ENCODE peak calls at places on chromosomes 5 and 9, in six cellular contexts. K, R, E, O, X and N are unnamed samples.

GRCh38 chr5:175878544-175879438 is 7.4 kb downstream of the CPLX2 start:
- DNase-seq in K (peak), R (no peak), O (no peak), X (no peak), E (no peak), N (peak)

GRCh38 chr9:127927457-127928231 is 2.9 kb downstream of the PIP5KL1 start:
- DNase-seq in R (no peak), E (peak), O (peak), K (peak), X (no peak), N (peak)

GRCh38 chr9:69376651-69377050 is 51.6 kb downstream of the ENTREP1 start:
- DNase-seq in X (no peak), O (peak), E (no peak), R (peak), K (no peak), N (peak)

GRCh38 chr9:89731262-89731980 is 126.6 kb downstream of the GADD45G start:
- DNase-seq in E (no peak), K (no peak), X (no peak), O (no peak), R (no peak), N (no peak)

GRCh38 chr5:123365163-123365562 is 58.0 kb downstream of the CEP120 start:
- DNase-seq in K (no peak), X (no peak), E (no peak), O (no peak), R (no peak), N (no peak)

GRCh38 chr5:123487298-123487697 is 24.7 kb upstream of the CSNK1G3 start:
- DNase-seq in R (peak), X (no peak), K (no peak), E (no peak), O (peak), N (no peak)

GRCh38 chr5:136655429-136655828 is 290.1 kb upstream of the TRPC7 start:
- DNase-seq in X (no peak), E (no peak), K (no peak), O (no peak), R (peak), N (no peak)

GRCh38 chr5:137669796-137670195 is 66.1 kb downstream of the KLHL3 start:
- DNase-seq in X (no peak), R (no peak), O (no peak), E (no peak), K (no peak), N (no peak)

GRCh38 chr5:149221326-149221725 is 50.3 kb upstream of the AFAP1L1 start:
- DNase-seq in K (no peak), E (no peak), X (no peak), R (peak), O (no peak), N (no peak)

GRCh38 chr9:93941493-93941892 is 13.7 kb downstream of the BARX1 start:
- DNase-seq in R (no peak), K (no peak), X (no peak), O (no peak), E (no peak), N (no peak)

GRCh38 chr9:35488019-35488418 is 1.9 kb upstream of the RUSC2 start:
- DNase-seq in K (no peak), O (no peak), E (no peak), R (no peak), X (no peak), N (no peak)

GRCh38 chr5:96869372-96869641 is 7.0 kb upstream of the ERAP2 start:
- DNase-seq in X (no peak), O (no peak), E (no peak), R (no peak), K (no peak), N (no peak)

GRCh38 chr5:138461343-138462125 is 3.7 kb upstream of the EGR1 start:
- DNase-seq in E (no peak), R (peak), O (peak), X (no peak), K (no peak), N (peak)

GRCh38 chr9:98168952-98169488 is 23.4 kb downstream of the CORO2A start:
- DNase-seq in X (peak), O (peak), R (peak), E (peak), K (peak), N (peak)

GRCh38 chr5:119078071-119078846 is 7.4 kb downstream of the DMXL1 start:
- DNase-seq in K (no peak), E (no peak), X (no peak), R (no peak), O (no peak), N (no peak)

GRCh38 chr5:176541338-176542134 is 4.3 kb upstream of the RNF44 start:
- DNase-seq in R (no peak), X (no peak), K (peak), E (peak), O (peak), N (peak)

GRCh38 chr9:87372401-87372851 is 125.2 kb upstream of the DAPK1 start:
- DNase-seq in R (no peak), E (no peak), O (no peak), X (no peak), K (no peak), N (peak)

GRCh38 chr9:87371801-87372374 is 125.8 kb upstream of the DAPK1 start:
- DNase-seq in X (no peak), R (no peak), O (no peak), K (no peak), E (no peak), N (no peak)

GRCh38 chr9:87370003-87370685 is 127.5 kb upstream of the DAPK1 start:
- DNase-seq in X (no peak), E (no peak), K (no peak), O (no peak), R (peak), N (no peak)

GRCh38 chr9:87379300-87379699 is 118.4 kb upstream of the DAPK1 start:
- DNase-seq in O (no peak), K (no peak), X (no peak), R (no peak), E (no peak), N (no peak)

GRCh38 chr9:87375397-87376073 is 122.1 kb upstream of the DAPK1 start:
- DNase-seq in E (no peak), K (no peak), R (peak), X (no peak), O (peak), N (no peak)
- H3K4me2 ChIP-seq in E (no peak), K (no peak), R (peak), X (no peak), O (peak), N (no peak)

GRCh38 chr5:78509884-78510769 is 138.4 kb downstream of the LHFPL2 start:
- DNase-seq in K (peak), E (peak), R (no peak), O (peak), X (no peak), N (peak)
- H3K4me3 ChIP-seq in K (peak), E (peak), R (peak), O (no peak), X (no peak), N (no peak)

DNA sequence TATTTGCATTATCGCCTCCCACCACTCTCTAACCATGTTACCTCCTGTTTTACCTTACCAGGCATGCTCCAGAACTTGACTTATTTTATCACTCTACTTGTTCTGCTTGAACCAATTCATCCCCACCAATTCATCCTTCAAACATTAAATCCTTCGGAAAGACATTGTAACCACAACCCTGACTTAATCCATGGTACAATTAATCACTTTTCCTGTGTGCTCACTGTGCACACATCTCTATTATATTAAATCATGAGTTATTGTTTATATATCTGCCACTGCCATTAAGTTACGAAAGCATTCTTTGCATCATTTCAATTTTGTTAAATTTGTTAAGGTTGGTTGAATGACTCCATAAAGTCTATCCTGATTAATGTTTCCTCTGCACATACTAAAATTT is 7.4 kb upstream of the C5orf46 start:
- DNase-seq in R (peak), K (no peak), E (no peak), O (peak), X (no peak), N (no peak)
- H3K4me2 ChIP-seq in R (no peak), K (no peak), E (no peak), O (peak), X (no peak), N (no peak)

GRCh38 chr5:130386155-130386554 is 481.9 kb downstream of the CHSY3 start:
- DNase-seq in K (no peak), E (no peak), X (no peak), R (no peak), O (no peak), N (no peak)

DNA sequence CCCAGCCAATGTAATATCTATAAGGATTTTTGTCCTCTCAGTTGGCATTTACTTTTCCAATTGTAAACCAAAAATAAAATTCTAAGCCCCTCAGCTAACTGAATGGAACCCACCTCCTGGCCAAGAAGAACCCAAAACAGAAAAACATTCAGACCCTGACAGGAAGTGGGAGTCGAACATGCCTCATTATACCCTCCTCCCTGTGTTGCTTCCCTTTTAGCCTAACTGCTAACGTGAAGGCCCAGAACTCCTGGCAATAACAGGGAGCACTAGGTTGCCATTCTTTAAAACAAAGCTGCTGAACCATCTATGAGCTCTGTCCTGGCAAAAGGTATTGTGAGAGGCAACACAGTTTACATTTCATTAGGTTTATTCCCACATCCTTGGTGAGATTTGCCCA is 481.4 kb downstream of the CHSY3 start:
- DNase-seq in E (no peak), O (no peak), R (no peak), K (no peak), X (no peak), N (no peak)
- H3K4me3 ChIP-seq in E (no peak), O (no peak), R (no peak), K (no peak), X (no peak), N (no peak)

GRCh38 chr5:35236770-35237169 is 6.5 kb upstream of the PRLR start:
- DNase-seq in X (no peak), E (no peak), K (no peak), O (no peak), R (no peak), N (no peak)

GRCh38 chr5:35239911-35240610 is 9.8 kb upstream of the PRLR start:
- DNase-seq in O (no peak), R (no peak), K (no peak), X (no peak), E (no peak), N (no peak)

GRCh38 chr5:35240892-35241291 is 10.6 kb upstream of the PRLR start:
- DNase-seq in X (no peak), E (no peak), O (no peak), K (no peak), R (no peak), N (no peak)

GRCh38 chr5:35239476-35239875 is 9.2 kb upstream of the PRLR start:
- DNase-seq in O (no peak), E (no peak), K (no peak), R (no peak), X (no peak), N (no peak)

GRCh38 chr5:35237580-35238376 is 7.5 kb upstream of the PRLR start:
- DNase-seq in E (no peak), K (no peak), R (no peak), X (no peak), O (no peak), N (peak)
- H3K4me2 ChIP-seq in E (no peak), K (no peak), R (no peak), X (no peak), O (no peak), N (peak)